ENCODE peak calls at places on chromosomes 3 and 15, in five cellular contexts. B, U, A, H and Y are unnamed samples.

GRCh38 chr3:68740087-68740486 is 192.3 kb downstream of the TAFA4 start:
- DNase-seq in B (no peak), U (no peak), A (no peak), H (no peak), Y (no peak)

GRCh38 chr15:78056714-78057269 is 20.7 kb downstream of the TBC1D2B start:
- DNase-seq in B (no peak), U (no peak), A (no peak), H (no peak), Y (no peak)

GRCh38 chr3:155325263-155325835 is 31.9 kb upstream of the STRIT1 start:
- DNase-seq in B (no peak), U (no peak), A (no peak), H (no peak), Y (no peak)

GRCh38 chr3:42847731-42848130 is 27.9 kb downstream of the CYP8B1 start:
- DNase-seq in B (no peak), U (no peak), A (no peak), H (no peak), Y (no peak)

GRCh38 chr3:52028572-52028971 is 27.8 kb downstream of the DUSP7 start:
- DNase-seq in B (no peak), U (no peak), A (no peak), H (no peak), Y (no peak)

GRCh38 chr3:123286308-123287023 is 84.7 kb downstream of the SEC22A start:
- DNase-seq in B (no peak), U (no peak), A (no peak), H (peak), Y (peak)

GRCh38 chr3:99579246-99579645 is 59.1 kb upstream of the COL8A1 start:
- DNase-seq in B (no peak), U (no peak), A (no peak), H (no peak), Y (no peak)

GRCh38 chr3:117149577-117149976 is 440.0 kb downstream of the TUSC7 start:
- DNase-seq in B (no peak), U (no peak), A (no peak), H (no peak), Y (no peak)

GRCh38 chr15:63292771-63293170 is 15.4 kb downstream of the APH1B start:
- DNase-seq in B (no peak), U (no peak), A (no peak), H (no peak), Y (no peak)

GRCh38 chr3:132726341-132726823 is 4.2 kb upstream of the NPHP3 start:
- DNase-seq in B (peak), U (no peak), A (no peak), H (peak), Y (peak)

GRCh38 chr15:62020576-62021160 is 39.6 kb downstream of the VPS13C start:
- DNase-seq in B (no peak), U (no peak), A (no peak), H (no peak), Y (no peak)

GRCh38 chr15:90845201-90845949 is 23.0 kb upstream of the FURIN start:
- DNase-seq in B (no peak), U (no peak), A (no peak), H (no peak), Y (no peak)

GRCh38 chr3:30458781-30459180 is 147.6 kb upstream of the TGFBR2 start:
- DNase-seq in B (no peak), U (no peak), A (no peak), H (no peak), Y (no peak)

GRCh38 chr3:48694610-48695051 is 8.9 kb upstream of the NCKIPSD start:
- DNase-seq in B (no peak), U (peak), A (no peak), H (no peak), Y (no peak)

GRCh38 chr15:39242345-39242744 is 338.5 kb upstream of the THBS1 start:
- DNase-seq in B (no peak), U (no peak), A (no peak), H (no peak), Y (no peak)

GRCh38 chr3:15267502-15267901 is 61.5 kb downstream of the CAPN7 start:
- DNase-seq in B (no peak), U (no peak), A (no peak), H (no peak), Y (no peak)

GRCh38 chr3:168341192-168341816 is 245.6 kb upstream of the GOLIM4 start:
- DNase-seq in B (no peak), U (no peak), A (no peak), H (no peak), Y (no peak)

GRCh38 chr15:89971592-89971997 is 29.5 kb upstream of the ZNF710 start:
- DNase-seq in B (no peak), U (peak), A (peak), H (peak), Y (peak)

GRCh38 chr3:141056716-141057115 is 5.6 kb downstream of the SPSB4 start:
- DNase-seq in B (no peak), U (no peak), A (no peak), H (no peak), Y (no peak)

GRCh38 chr3:125317761-125318496 is 57.2 kb downstream of the ZNF148 start:
- DNase-seq in B (no peak), U (no peak), A (no peak), H (no peak), Y (no peak)

GRCh38 chr3:147361671-147362420 is 44.5 kb downstream of the ZIC4 start:
- DNase-seq in B (no peak), U (no peak), A (no peak), H (peak), Y (no peak)

GRCh38 chr3:14378415-14378814 is 24.0 kb upstream of the SLC6A6 start:
- DNase-seq in B (no peak), U (no peak), A (no peak), H (no peak), Y (no peak)

GRCh38 chr3:171459130-171459941 is 869 bp downstream of the TNIK start:
- DNase-seq in B (no peak), U (peak), A (peak), H (peak), Y (peak)

GRCh38 chr15:53978248-53978906 is at the start of gene UNC13C:
- DNase-seq in B (peak), U (no peak), A (no peak), H (peak), Y (no peak)

GRCh38 chr3:30607032-30607833 is 832 bp downstream of the TGFBR2 start:
- DNase-seq in B (no peak), U (peak), A (peak), H (peak), Y (peak)

GRCh38 chr3:138389841-138390581 is 41.6 kb downstream of the MRAS start:
- DNase-seq in B (no peak), U (peak), A (no peak), H (no peak), Y (no peak)

GRCh38 chr3:23950303-23950702 is 5.2 kb downstream of the NR1D2 start:
- DNase-seq in B (no peak), U (no peak), A (no peak), H (no peak), Y (no peak)

GRCh38 chr15:73244333-73244732 is 124.4 kb downstream of the HCN4 start:
- DNase-seq in B (no peak), U (no peak), A (no peak), H (peak), Y (no peak)